ENCODE peak calls at places on chromosomes 2 and 18, in ten cellular contexts. One of them, this sample, is unnamed.

GRCh38 chr2:187519419-187520120 is 34.7 kb downstream of the TFPI start:
- DNase-seq in A549: no peak
- DNase-seq in transverse colon: no peak
- DNase-seq in SK-N-SH: no peak
- DNase-seq in GM12878: no peak
- DNase-seq in H1: peak; percentile 25
- DNase-seq in ovary: no peak
- DNase-seq in sigmoid colon: no peak
- DNase-seq in tibial nerve: no peak
- DNase-seq in K562: no peak
- DNase-seq in this sample: no peak

GRCh38 chr2:96832751-96833507 is 10.9 kb downstream of the ANKRD23 start:
- DNase-seq in A549: peak; percentile 67
- DNase-seq in transverse colon: no peak
- DNase-seq in SK-N-SH: no peak
- DNase-seq in GM12878: no peak
- DNase-seq in H1: no peak
- DNase-seq in ovary: peak; percentile 85
- DNase-seq in sigmoid colon: peak; percentile 81
- DNase-seq in tibial nerve: no peak
- DNase-seq in K562: no peak
- DNase-seq in this sample: peak; percentile 86

GRCh38 chr2:189115126-189115525 is 64.4 kb downstream of the COL5A2 start:
- DNase-seq in A549: no peak
- DNase-seq in transverse colon: no peak
- DNase-seq in SK-N-SH: no peak
- DNase-seq in GM12878: no peak
- DNase-seq in H1: no peak
- DNase-seq in ovary: no peak
- DNase-seq in sigmoid colon: no peak
- DNase-seq in tibial nerve: no peak
- DNase-seq in K562: no peak
- DNase-seq in this sample: no peak

GRCh38 chr2:186595219-186595618 is 5.4 kb downstream of the ITGAV start:
- DNase-seq in A549: peak; percentile 65
- DNase-seq in transverse colon: no peak
- DNase-seq in SK-N-SH: no peak
- DNase-seq in GM12878: no peak
- DNase-seq in H1: no peak
- DNase-seq in ovary: peak; percentile 39
- DNase-seq in sigmoid colon: no peak
- DNase-seq in tibial nerve: no peak
- DNase-seq in K562: peak; percentile 55
- DNase-seq in this sample: peak; percentile 38

GRCh38 chr2:203973676-203974075 is 37.1 kb downstream of the ICOS start:
- DNase-seq in A549: no peak
- DNase-seq in transverse colon: no peak
- DNase-seq in SK-N-SH: no peak
- DNase-seq in GM12878: no peak
- DNase-seq in H1: no peak
- DNase-seq in ovary: no peak
- DNase-seq in sigmoid colon: no peak
- DNase-seq in tibial nerve: no peak
- DNase-seq in K562: no peak
- DNase-seq in this sample: no peak

GRCh38 chr2:54709341-54709809 is 14.1 kb upstream of the EML6 start:
- DNase-seq in A549: no peak
- DNase-seq in transverse colon: peak; percentile 69
- DNase-seq in SK-N-SH: no peak
- DNase-seq in GM12878: no peak
- DNase-seq in H1: no peak
- DNase-seq in ovary: no peak
- DNase-seq in sigmoid colon: no peak
- DNase-seq in tibial nerve: no peak
- DNase-seq in K562: no peak
- DNase-seq in this sample: peak; percentile 68

GRCh38 chr18:62634471-62634870 is 80.9 kb upstream of the PHLPP1 start:
- DNase-seq in A549: no peak
- DNase-seq in transverse colon: no peak
- DNase-seq in SK-N-SH: no peak
- DNase-seq in GM12878: no peak
- DNase-seq in H1: no peak
- DNase-seq in ovary: no peak
- DNase-seq in sigmoid colon: no peak
- DNase-seq in tibial nerve: no peak
- DNase-seq in K562: no peak
- DNase-seq in this sample: no peak

GRCh38 chr2:239187464-239188253 is 213.2 kb downstream of the HDAC4 start:
- DNase-seq in A549: no peak
- DNase-seq in transverse colon: peak; percentile 3
- DNase-seq in SK-N-SH: no peak
- DNase-seq in GM12878: no peak
- DNase-seq in H1: no peak
- DNase-seq in ovary: no peak
- DNase-seq in sigmoid colon: peak; percentile 40
- DNase-seq in tibial nerve: no peak
- DNase-seq in K562: no peak
- DNase-seq in this sample: peak; percentile 9

GRCh38 chr2:1541812-1542211 is 128.5 kb downstream of the TPO start:
- DNase-seq in A549: no peak
- DNase-seq in transverse colon: no peak
- DNase-seq in SK-N-SH: peak; percentile 65
- DNase-seq in GM12878: no peak
- DNase-seq in H1: no peak
- DNase-seq in ovary: no peak
- DNase-seq in sigmoid colon: no peak
- DNase-seq in tibial nerve: no peak
- DNase-seq in K562: no peak
- DNase-seq in this sample: no peak

GRCh38 chr18:22221350-22221749 is 52.0 kb downstream of the GATA6 start:
- DNase-seq in A549: no peak
- DNase-seq in transverse colon: no peak
- DNase-seq in SK-N-SH: no peak
- DNase-seq in GM12878: no peak
- DNase-seq in H1: no peak
- DNase-seq in ovary: no peak
- DNase-seq in sigmoid colon: no peak
- DNase-seq in tibial nerve: no peak
- DNase-seq in K562: no peak
- DNase-seq in this sample: no peak

GRCh38 chr18:43751835-43752234 is 474.5 kb upstream of the SYT4 start:
- DNase-seq in A549: no peak
- DNase-seq in transverse colon: no peak
- DNase-seq in SK-N-SH: no peak
- DNase-seq in GM12878: no peak
- DNase-seq in H1: no peak
- DNase-seq in ovary: no peak
- DNase-seq in sigmoid colon: no peak
- DNase-seq in tibial nerve: no peak
- DNase-seq in K562: no peak
- DNase-seq in this sample: no peak

GRCh38 chr2:62340981-62341624 is 145.2 kb downstream of the B3GNT2 start:
- DNase-seq in A549: no peak
- DNase-seq in transverse colon: peak; percentile 14
- DNase-seq in SK-N-SH: peak; percentile 69
- DNase-seq in GM12878: peak; percentile 85
- DNase-seq in H1: no peak
- DNase-seq in ovary: peak; percentile 29
- DNase-seq in sigmoid colon: peak; percentile 90
- DNase-seq in tibial nerve: no peak
- DNase-seq in K562: peak; percentile 47
- DNase-seq in this sample: peak; percentile 29
- TF ChIP-seq EP300 in A549: no peak
- TF ChIP-seq EP300 in transverse colon: peak; percentile 7
- TF ChIP-seq EP300 in SK-N-SH: no peak
- TF ChIP-seq EP300 in GM12878: peak; percentile 43
- TF ChIP-seq EP300 in H1: no peak
- TF ChIP-seq EP300 in ovary: no peak
- TF ChIP-seq EP300 in sigmoid colon: peak; percentile 78
- TF ChIP-seq EP300 in tibial nerve: no peak
- TF ChIP-seq EP300 in K562: no peak
- TF ChIP-seq EP300 in this sample: no peak

GRCh38 chr2:42809131-42809875 is 16.9 kb upstream of the HAAO start:
- DNase-seq in A549: no peak
- DNase-seq in transverse colon: peak; percentile 32
- DNase-seq in SK-N-SH: peak; percentile 40
- DNase-seq in GM12878: no peak
- DNase-seq in H1: no peak
- DNase-seq in ovary: peak; percentile 45
- DNase-seq in sigmoid colon: peak; percentile 74
- DNase-seq in tibial nerve: no peak
- DNase-seq in K562: no peak
- DNase-seq in this sample: no peak

GRCh38 chr2:42808301-42808700 is 15.9 kb upstream of the HAAO start:
- DNase-seq in A549: no peak
- DNase-seq in transverse colon: no peak
- DNase-seq in SK-N-SH: no peak
- DNase-seq in GM12878: no peak
- DNase-seq in H1: no peak
- DNase-seq in ovary: no peak
- DNase-seq in sigmoid colon: no peak
- DNase-seq in tibial nerve: no peak
- DNase-seq in K562: no peak
- DNase-seq in this sample: no peak

GRCh38 chr2:42810126-42810970 is 18.0 kb upstream of the HAAO start:
- DNase-seq in A549: peak; percentile 98
- DNase-seq in transverse colon: peak; percentile 95
- DNase-seq in SK-N-SH: peak; percentile 97
- DNase-seq in GM12878: peak; percentile 95
- DNase-seq in H1: peak; percentile 87
- DNase-seq in ovary: peak; percentile 98
- DNase-seq in sigmoid colon: peak; percentile 98
- DNase-seq in tibial nerve: peak; percentile 97
- DNase-seq in K562: peak; percentile 90
- DNase-seq in this sample: peak; percentile 96

GRCh38 chr2:42810971-42811865 is 18.8 kb upstream of the HAAO start:
- DNase-seq in A549: no peak
- DNase-seq in transverse colon: peak; percentile 45
- DNase-seq in SK-N-SH: peak; percentile 75
- DNase-seq in GM12878: no peak
- DNase-seq in H1: peak; percentile 21
- DNase-seq in ovary: peak; percentile 80
- DNase-seq in sigmoid colon: peak; percentile 86
- DNase-seq in tibial nerve: peak; percentile 41
- DNase-seq in K562: no peak
- DNase-seq in this sample: no peak

DNA sequence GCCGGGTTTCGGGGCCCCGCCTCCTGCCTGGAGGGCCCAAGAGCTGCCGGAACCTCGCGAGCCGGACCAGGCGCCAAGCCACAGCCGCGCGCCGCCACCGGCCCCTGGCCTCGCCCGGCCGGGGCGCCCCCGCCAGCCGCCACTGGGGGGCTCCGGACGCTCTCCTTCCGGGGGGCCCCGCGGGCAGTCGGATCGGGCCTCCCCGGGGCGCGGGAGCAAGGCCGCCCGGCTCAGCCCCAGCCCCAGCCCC is 17.4 kb upstream of the HAAO start:
- DNase-seq in A549: peak; percentile 87
- DNase-seq in transverse colon: peak; percentile 86
- DNase-seq in SK-N-SH: peak; percentile 97
- DNase-seq in GM12878: no peak
- DNase-seq in H1: peak; percentile 21
- DNase-seq in ovary: peak; percentile 88
- DNase-seq in sigmoid colon: peak; percentile 95
- DNase-seq in tibial nerve: peak; percentile 65
- DNase-seq in K562: peak; percentile 88
- DNase-seq in this sample: peak; percentile 84
- TF ChIP-seq EP300 in A549: no peak
- TF ChIP-seq EP300 in transverse colon: no peak
- TF ChIP-seq EP300 in SK-N-SH: no peak
- TF ChIP-seq EP300 in GM12878: no peak
- TF ChIP-seq EP300 in H1: no peak
- TF ChIP-seq EP300 in ovary: no peak
- TF ChIP-seq EP300 in sigmoid colon: no peak
- TF ChIP-seq EP300 in tibial nerve: no peak
- TF ChIP-seq EP300 in K562: no peak
- TF ChIP-seq EP300 in this sample: no peak

GRCh38 chr2:226611944-226612318 is 187.7 kb downstream of the IRS1 start:
- DNase-seq in A549: peak; percentile 49
- DNase-seq in transverse colon: no peak
- DNase-seq in SK-N-SH: no peak
- DNase-seq in GM12878: no peak
- DNase-seq in H1: no peak
- DNase-seq in ovary: no peak
- DNase-seq in sigmoid colon: no peak
- DNase-seq in tibial nerve: no peak
- DNase-seq in K562: no peak
- DNase-seq in this sample: no peak
- TF ChIP-seq EP300 in A549: no peak
- TF ChIP-seq EP300 in transverse colon: no peak
- TF ChIP-seq EP300 in SK-N-SH: peak; percentile 59
- TF ChIP-seq EP300 in GM12878: no peak
- TF ChIP-seq EP300 in H1: no peak
- TF ChIP-seq EP300 in ovary: no peak
- TF ChIP-seq EP300 in sigmoid colon: no peak
- TF ChIP-seq EP300 in tibial nerve: no peak
- TF ChIP-seq EP300 in K562: no peak
- TF ChIP-seq EP300 in this sample: no peak

GRCh38 chr2:3527886-3528785 is 8.8 kb upstream of the ADI1 start:
- DNase-seq in A549: no peak
- DNase-seq in transverse colon: no peak
- DNase-seq in SK-N-SH: peak; percentile 53
- DNase-seq in GM12878: no peak
- DNase-seq in H1: no peak
- DNase-seq in ovary: no peak
- DNase-seq in sigmoid colon: no peak
- DNase-seq in tibial nerve: no peak
- DNase-seq in K562: no peak
- DNase-seq in this sample: no peak
- TF ChIP-seq EP300 in A549: no peak
- TF ChIP-seq EP300 in transverse colon: no peak
- TF ChIP-seq EP300 in SK-N-SH: no peak
- TF ChIP-seq EP300 in GM12878: no peak
- TF ChIP-seq EP300 in H1: no peak
- TF ChIP-seq EP300 in ovary: no peak
- TF ChIP-seq EP300 in sigmoid colon: no peak
- TF ChIP-seq EP300 in tibial nerve: no peak
- TF ChIP-seq EP300 in K562: no peak
- TF ChIP-seq EP300 in this sample: no peak

GRCh38 chr2:227301523-227301922 is 23.5 kb upstream of the MFF start:
- DNase-seq in A549: no peak
- DNase-seq in transverse colon: no peak
- DNase-seq in SK-N-SH: no peak
- DNase-seq in GM12878: no peak
- DNase-seq in H1: no peak
- DNase-seq in ovary: no peak
- DNase-seq in sigmoid colon: no peak
- DNase-seq in tibial nerve: no peak
- DNase-seq in K562: no peak
- DNase-seq in this sample: no peak
- TF ChIP-seq EP300 in A549: no peak
- TF ChIP-seq EP300 in transverse colon: no peak
- TF ChIP-seq EP300 in SK-N-SH: no peak
- TF ChIP-seq EP300 in GM12878: no peak
- TF ChIP-seq EP300 in H1: no peak
- TF ChIP-seq EP300 in ovary: no peak
- TF ChIP-seq EP300 in sigmoid colon: no peak
- TF ChIP-seq EP300 in tibial nerve: no peak
- TF ChIP-seq EP300 in K562: no peak
- TF ChIP-seq EP300 in this sample: no peak

This sample was measured in stomach.